ENCODE peak calls at places on chromosomes 3 and 15, in six cellular contexts. G is IMR-90; R is CD8-positive, alpha-beta T cell; O is AG04449; F is kidney; Q is mucosa of descending colon. J is an unnamed sample.

GRCh38 chr3:142886938-142887337 is 1.9 kb downstream of the PCOLCE2 start:
- DNase-seq in F (no peak), Q (no peak), O (peak; percentile 28), G (peak; percentile 50), R (no peak), J (no peak)

GRCh38 chr3:88410259-88410658 is 260.5 kb downstream of the C3orf38 start:
- DNase-seq in R (no peak), G (no peak), O (no peak), Q (no peak), F (no peak), J (no peak)

GRCh38 chr3:15009156-15009555 is 56.0 kb downstream of the MRPS25 start:
- DNase-seq in F (no peak), G (peak; percentile 13), Q (no peak), O (no peak), R (no peak), J (no peak)

GRCh38 chr3:65995030-65995429 is 43.7 kb downstream of the MAGI1 start:
- DNase-seq in R (no peak), G (peak; percentile 46), Q (no peak), F (no peak), O (no peak), J (no peak)

GRCh38 chr3:108333951-108334350 is 37.6 kb downstream of the HHLA2 start:
- DNase-seq in R (no peak), G (no peak), Q (no peak), O (no peak), F (no peak), J (no peak)

GRCh38 chr3:32349184-32349583 is 42.5 kb upstream of the CMTM7 start:
- DNase-seq in F (no peak), R (no peak), G (no peak), O (no peak), Q (no peak), J (no peak)

GRCh38 chr3:64343692-64344440 is 118.6 kb upstream of the PRICKLE2 start:
- DNase-seq in F (no peak), G (peak; percentile 75), R (no peak), O (peak; percentile 56), Q (no peak), J (no peak)

GRCh38 chr3:64691051-64691450 is 3.3 kb upstream of the ADAMTS9 start:
- DNase-seq in Q (no peak), F (no peak), O (no peak), G (peak; percentile 35), R (no peak), J (no peak)

GRCh38 chr3:143975549-143976152 is 4.0 kb downstream of the DIPK2A start:
- DNase-seq in Q (no peak), R (no peak), O (no peak), G (peak; percentile 81), F (no peak), J (peak; percentile 50)

GRCh38 chr3:28726840-28727239 is 378.2 kb upstream of the AZI2 start:
- DNase-seq in G (no peak), Q (peak; percentile 45), F (no peak), R (no peak), O (no peak), J (no peak)

GRCh38 chr3:131110087-131110486 is 83.4 kb downstream of the NEK11 start:
- DNase-seq in F (no peak), R (no peak), G (peak; percentile 21), Q (no peak), O (peak; percentile 66), J (no peak)

GRCh38 chr3:101813817-101814440 is 34.9 kb downstream of the NXPE3 start:
- DNase-seq in G (peak; percentile 54), F (no peak), R (no peak), Q (no peak), O (no peak), J (no peak)

GRCh38 chr3:31724144-31724543 is 191.4 kb downstream of the STT3B start:
- DNase-seq in Q (no peak), R (no peak), G (no peak), O (no peak), F (no peak), J (no peak)

GRCh38 chr15:90201944-90202375 is 830 bp downstream of the SEMA4B start:
- DNase-seq in G (no peak), R (no peak), O (no peak), F (peak; percentile 80), Q (peak; percentile 60), J (no peak)

GRCh38 chr15:98955331-98955730 is 52.3 kb downstream of the PGPEP1L start:
- DNase-seq in Q (peak; percentile 45), F (peak; percentile 82), R (no peak), G (no peak), O (no peak), J (no peak)

GRCh38 chr3:193764959-193765358 is 172.0 kb downstream of the OPA1 start:
- DNase-seq in G (no peak), R (no peak), O (no peak), F (no peak), Q (no peak), J (no peak)

GRCh38 chr15:82571722-82572222 is 31.5 kb upstream of the RPS17 start:
- DNase-seq in O (peak; percentile 24), R (no peak), F (peak; percentile 83), G (peak; percentile 83), Q (peak; percentile 35), J (peak; percentile 39)
- H3K4me3 ChIP-seq in O (peak overlapping the region; percentile 52), R (no peak overlapping the region), F (peak overlapping the region; percentile 28), G (peak overlapping the region; percentile 36), Q (no peak overlapping the region), J (peak overlapping the region; percentile 62)

DNA sequence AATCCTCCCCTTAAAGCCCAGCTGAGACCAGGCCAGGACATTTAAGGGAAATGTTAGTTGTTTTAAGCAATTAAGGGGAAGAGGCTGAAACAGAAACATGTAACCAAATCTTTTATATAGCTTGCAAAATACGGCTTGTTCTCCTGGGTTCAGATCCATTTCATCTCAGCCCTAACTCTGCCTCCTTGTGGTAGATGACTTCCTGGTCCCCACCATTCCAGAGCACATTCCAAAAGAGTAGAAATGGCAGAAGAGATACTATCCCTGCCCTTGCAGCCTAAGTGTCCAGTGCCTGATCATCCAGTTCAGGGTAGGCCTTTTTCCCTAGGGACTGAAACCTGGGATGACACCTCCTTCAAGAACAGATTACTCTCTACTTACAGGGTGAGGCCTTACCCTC is 266.2 kb upstream of the VEPH1 start:
- DNase-seq in Q (no peak), O (no peak), F (no peak), G (no peak), R (no peak), J (no peak)
- TF ChIP-seq CTCF in Q (no peak), O (no peak), F (no peak), G (no peak), R (no peak), J (no peak)

GRCh38 chr3:50257990-50258389 is 11.0 kb upstream of the SEMA3B start:
- DNase-seq in O (no peak), Q (no peak), R (no peak), G (no peak), F (no peak), J (no peak)

GRCh38 chr3:50258979-50259378 is 10.0 kb upstream of the SEMA3B start:
- DNase-seq in F (no peak), Q (no peak), O (no peak), R (no peak), G (no peak), J (no peak)

GRCh38 chr3:50260942-50261441 is 8.0 kb upstream of the SEMA3B start:
- DNase-seq in F (no peak), G (no peak), R (no peak), O (no peak), Q (no peak), J (no peak)

GRCh38 chr3:50260027-50260941 is 8.7 kb upstream of the SEMA3B start:
- DNase-seq in O (no peak), G (peak; percentile 86), F (peak; percentile 98), R (peak; percentile 55), Q (peak; percentile 96), J (no peak)

GRCh38 chr3:50259432-50260026 is 9.4 kb upstream of the SEMA3B start:
- DNase-seq in O (no peak), G (no peak), Q (no peak), R (no peak), F (no peak), J (no peak)
- H3K4me3 ChIP-seq in O (no peak overlapping the region), G (no peak overlapping the region), Q (peak overlapping the region; percentile 24), R (no peak overlapping the region), F (no peak overlapping the region), J (no peak overlapping the region)

GRCh38 chr3:119376758-119377157 is 82.6 kb downstream of the ARHGAP31 start:
- DNase-seq in G (no peak), R (no peak), O (no peak), F (no peak), Q (no peak), J (no peak)

GRCh38 chr3:119375510-119375909 is 81.3 kb downstream of the ARHGAP31 start:
- DNase-seq in G (no peak), Q (no peak), R (no peak), F (no peak), O (no peak), J (no peak)

GRCh38 chr3:119378259-119378658 is 84.1 kb downstream of the ARHGAP31 start:
- DNase-seq in O (no peak), R (no peak), Q (no peak), G (no peak), F (no peak), J (no peak)

GRCh38 chr3:119382134-119382533 is 81.3 kb downstream of the TMEM39A start:
- DNase-seq in Q (no peak), G (no peak), O (no peak), F (no peak), R (no peak), J (no peak)

GRCh38 chr3:119380697-119381096 is 82.7 kb downstream of the TMEM39A start:
- DNase-seq in O (no peak), F (no peak), G (peak; percentile 11), R (no peak), Q (no peak), J (no peak)
- TF ChIP-seq CTCF in O (no peak), F (peak; percentile 7), G (no peak), R (no peak), Q (no peak), J (peak; percentile 13)